ENCODE peak calls at places on chromosomes 3 and 15, in seven cellular contexts. U is fibroblast of lung, I is lower lobe of right lung, J is heart left ventricle, D is lung, S is left lung, O is HepG2. E is an unnamed sample. For H3K27me3, the result is how much of the 10 kb centered on the place peaks cover.

GRCh38 chr3:26106119-26106690 is 316.3 kb downstream of the OXSM start:
- DNase-seq in U (no peak), I (no peak), J (peak), D (no peak), S (no peak), O (no peak), E (no peak)

GRCh38 chr15:78104119-78104479 is 11.7 kb downstream of the SH2D7 start:
- DNase-seq in U (no peak), I (no peak), J (no peak), D (no peak), S (no peak), O (no peak), E (no peak)

GRCh38 chr3:151960956-151961580 is 87.6 kb downstream of the SUCNR1 start:
- DNase-seq in U (no peak), I (no peak), J (no peak), D (no peak), S (no peak), O (no peak), E (no peak)

GRCh38 chr3:150232992-150233451 is 175.1 kb upstream of the TSC22D2 start:
- DNase-seq in U (peak), I (no peak), J (peak), D (no peak), S (no peak), O (no peak), E (no peak)

GRCh38 chr3:138137901-138138300 is 5.7 kb upstream of the A4GNT start:
- DNase-seq in U (no peak), I (no peak), J (no peak), D (no peak), S (no peak), O (no peak), E (no peak)

GRCh38 chr15:29917600-29918597 is 95.6 kb upstream of the TJP1 start:
- DNase-seq in U (peak), I (no peak), J (no peak), D (no peak), S (no peak), O (no peak), E (no peak)

GRCh38 chr15:95663156-95663831 is 667.2 kb upstream of the NR2F2 start:
- DNase-seq in U (peak), I (no peak), J (no peak), D (no peak), S (no peak), O (no peak), E (no peak)

GRCh38 chr15:99452728-99453643 is 112.8 kb upstream of the MEF2A start:
- DNase-seq in U (peak), I (peak), J (peak), D (peak), S (peak), O (peak), E (peak)

GRCh38 chr15:35305031-35305555 is 220.0 kb upstream of the NANOGP8 start:
- DNase-seq in U (peak), I (no peak), J (no peak), D (no peak), S (no peak), O (no peak), E (no peak)

GRCh38 chr15:66721501-66721937 is 19.5 kb downstream of the SMAD6 start:
- DNase-seq in U (no peak), I (no peak), J (no peak), D (no peak), S (no peak), O (no peak), E (no peak)

GRCh38 chr3:185824467-185825378 is at the start of gene IGF2BP2:
- DNase-seq in U (peak), I (peak), J (peak), D (peak), S (peak), O (peak), E (peak)

GRCh38 chr3:67382551-67382950 is 271.9 kb downstream of the SUCLG2 start:
- DNase-seq in U (no peak), I (no peak), J (no peak), D (no peak), S (no peak), O (no peak), E (no peak)

GRCh38 chr3:129836381-129837056 is 57.0 kb downstream of the TMCC1 start:
- DNase-seq in U (peak), I (no peak), J (no peak), D (no peak), S (no peak), O (no peak), E (no peak)

GRCh38 chr3:172915911-172916514 is 165.5 kb downstream of the ECT2 start:
- DNase-seq in U (no peak), I (no peak), J (no peak), D (no peak), S (no peak), O (no peak), E (no peak)

GRCh38 chr3:118884748-118885206 is 149.9 kb downstream of the IGSF11 start:
- DNase-seq in U (peak), I (peak), J (peak), D (peak), S (peak), O (peak), E (peak)

GRCh38 chr15:64232400-64232799 is 69.6 kb upstream of the PPIB start:
- DNase-seq in U (peak), I (no peak), J (no peak), D (no peak), S (no peak), O (peak), E (no peak)

GRCh38 chr15:71250936-71251468 is 135.7 kb downstream of the THSD4 start:
- DNase-seq in U (no peak), I (no peak), J (no peak), D (no peak), S (no peak), O (no peak), E (no peak)

GRCh38 chr15:50190166-50190570 is 8.2 kb downstream of the SLC27A2 start:
- DNase-seq in U (no peak), I (no peak), J (no peak), D (no peak), S (no peak), O (no peak), E (no peak)

GRCh38 chr3:46135475-46135874 is 72.6 kb downstream of the CCR1 start:
- DNase-seq in U (peak), I (no peak), J (no peak), D (no peak), S (no peak), O (no peak), E (no peak)

GRCh38 chr3:46141807-46142206 is 66.3 kb downstream of the CCR1 start:
- DNase-seq in U (no peak), I (no peak), J (no peak), D (no peak), S (peak), O (no peak), E (no peak)

GRCh38 chr3:46133285-46133684 is 74.8 kb downstream of the CCR1 start:
- DNase-seq in U (no peak), I (no peak), J (no peak), D (no peak), S (no peak), O (no peak), E (no peak)

GRCh38 chr3:46143951-46144473 is 64.1 kb downstream of the CCR1 start:
- DNase-seq in U (no peak), I (peak), J (peak), D (no peak), S (peak), O (no peak), E (no peak)

GRCh38 chr3:46138571-46138970 is 69.5 kb downstream of the CCR1 start:
- DNase-seq in U (no peak), I (no peak), J (no peak), D (no peak), S (no peak), O (no peak), E (no peak)
- TF ChIP-seq CTCF in U (no peak), I (no peak), J (no peak), D (no peak), S (no peak), O (no peak), E (no peak)

GRCh38 chr3:127168271-127168670 is 24.7 kb upstream of the PRR23E start:
- DNase-seq in U (no peak), I (no peak), J (peak), D (no peak), S (no peak), O (no peak), E (no peak)
- H3K27me3 ChIP-seq in U (under half), I (under half), J (under half), D (under half), S (under half), O (under half), E (under half)

GRCh38 chr3:157151627-157152026 is 8.3 kb downstream of the CCNL1 start:
- DNase-seq in U (no peak), I (no peak), J (no peak), D (no peak), S (no peak), O (no peak), E (no peak)
- H3K27ac ChIP-seq in U (no peak), I (no peak), J (no peak), D (no peak), S (no peak), O (no peak), E (no peak)

GRCh38 chr3:100260081-100260684 is 609 bp upstream of the TBC1D23 start:
- DNase-seq in U (peak), I (peak), J (peak), D (peak), S (peak), O (peak), E (no peak)
- TF ChIP-seq CTCF in U (peak), I (no peak), J (peak), D (no peak), S (no peak), O (no peak), E (no peak)

GRCh38 chr15:67826717-67827560 is 1.6 kb downstream of the SKOR1 start:
- DNase-seq in U (no peak), I (no peak), J (no peak), D (no peak), S (peak), O (no peak), E (no peak)
- H3K27me3 ChIP-seq in U (half or more), I (half or more), J (half or more), D (under half), S (half or more), O (half or more), E (half or more)